ENCODE peak calls at places on chromosomes 12 and 14, in ten cellular contexts. One of them, this sample, is unnamed.

GRCh38 chr12:12019881-12020280 is 50.9 kb upstream of the BCL2L14 start:
- DNase-seq in GM23338: no peak
- DNase-seq in left lung: no peak
- DNase-seq in cardiac muscle cell: no peak
- DNase-seq in CD8-positive, alpha-beta memory T cell: no peak
- DNase-seq in CD8-positive, alpha-beta T cell: no peak
- DNase-seq in IMR-90: no peak
- DNase-seq in left ventricle myocardium inferior: no peak
- DNase-seq in psoas muscle: no peak
- DNase-seq in MM.1S: no peak
- DNase-seq in this sample: no peak

GRCh38 chr14:91173221-91173670 is 59.4 kb downstream of the DGLUCY start:
- DNase-seq in left ventricle myocardium inferior: peak
- DNase-seq in IMR-90: peak
- DNase-seq in GM23338: peak
- DNase-seq in cardiac muscle cell: peak
- DNase-seq in CD8-positive, alpha-beta T cell: peak
- DNase-seq in MM.1S: peak
- DNase-seq in CD8-positive, alpha-beta memory T cell: peak
- DNase-seq in left lung: peak
- DNase-seq in psoas muscle: peak
- DNase-seq in this sample: peak

GRCh38 chr14:92680781-92681650 is 67.4 kb downstream of the LGMN start:
- DNase-seq in left lung: peak
- DNase-seq in left ventricle myocardium inferior: peak
- DNase-seq in MM.1S: peak
- DNase-seq in IMR-90: peak
- DNase-seq in psoas muscle: peak
- DNase-seq in cardiac muscle cell: peak
- DNase-seq in CD8-positive, alpha-beta T cell: peak
- DNase-seq in GM23338: peak
- DNase-seq in CD8-positive, alpha-beta memory T cell: peak
- DNase-seq in this sample: peak

GRCh38 chr12:123264642-123265041 is 7.0 kb downstream of the CDK2AP1 start:
- DNase-seq in GM23338: peak
- DNase-seq in MM.1S: no peak
- DNase-seq in left lung: no peak
- DNase-seq in IMR-90: no peak
- DNase-seq in CD8-positive, alpha-beta memory T cell: no peak
- DNase-seq in cardiac muscle cell: peak
- DNase-seq in left ventricle myocardium inferior: no peak
- DNase-seq in psoas muscle: no peak
- DNase-seq in CD8-positive, alpha-beta T cell: no peak
- DNase-seq in this sample: no peak

GRCh38 chr12:109512608-109513007 is 35.2 kb downstream of the UBE3B start:
- DNase-seq in psoas muscle: no peak
- DNase-seq in CD8-positive, alpha-beta T cell: no peak
- DNase-seq in cardiac muscle cell: no peak
- DNase-seq in IMR-90: peak
- DNase-seq in MM.1S: no peak
- DNase-seq in CD8-positive, alpha-beta memory T cell: no peak
- DNase-seq in GM23338: no peak
- DNase-seq in left ventricle myocardium inferior: no peak
- DNase-seq in left lung: no peak
- DNase-seq in this sample: no peak

GRCh38 chr12:103348935-103349334 is 146.8 kb downstream of the C12orf42 start:
- DNase-seq in psoas muscle: no peak
- DNase-seq in left lung: no peak
- DNase-seq in CD8-positive, alpha-beta T cell: no peak
- DNase-seq in cardiac muscle cell: no peak
- DNase-seq in GM23338: no peak
- DNase-seq in IMR-90: no peak
- DNase-seq in left ventricle myocardium inferior: no peak
- DNase-seq in MM.1S: no peak
- DNase-seq in CD8-positive, alpha-beta memory T cell: no peak
- DNase-seq in this sample: no peak

GRCh38 chr12:68303850-68304249 is 28.3 kb downstream of the MDM1 start:
- DNase-seq in left lung: no peak
- DNase-seq in CD8-positive, alpha-beta T cell: no peak
- DNase-seq in IMR-90: peak
- DNase-seq in left ventricle myocardium inferior: no peak
- DNase-seq in cardiac muscle cell: no peak
- DNase-seq in psoas muscle: peak
- DNase-seq in GM23338: no peak
- DNase-seq in CD8-positive, alpha-beta memory T cell: no peak
- DNase-seq in MM.1S: no peak
- DNase-seq in this sample: peak

GRCh38 chr12:70242695-70243509 is at the start of gene CNOT2:
- DNase-seq in CD8-positive, alpha-beta memory T cell: peak
- DNase-seq in left ventricle myocardium inferior: peak
- DNase-seq in IMR-90: peak
- DNase-seq in cardiac muscle cell: peak
- DNase-seq in MM.1S: peak
- DNase-seq in left lung: peak
- DNase-seq in psoas muscle: peak
- DNase-seq in GM23338: peak
- DNase-seq in CD8-positive, alpha-beta T cell: peak
- DNase-seq in this sample: peak

GRCh38 chr14:105167303-105168092 is 1.1 kb downstream of the JAG2 start:
- DNase-seq in cardiac muscle cell: peak
- DNase-seq in left ventricle myocardium inferior: no peak
- DNase-seq in CD8-positive, alpha-beta memory T cell: no peak
- DNase-seq in psoas muscle: no peak
- DNase-seq in left lung: no peak
- DNase-seq in GM23338: peak
- DNase-seq in IMR-90: no peak
- DNase-seq in CD8-positive, alpha-beta T cell: no peak
- DNase-seq in MM.1S: no peak
- DNase-seq in this sample: no peak

GRCh38 chr14:76576047-76576741 is 185.1 kb upstream of the VASH1 start:
- DNase-seq in CD8-positive, alpha-beta memory T cell: no peak
- DNase-seq in MM.1S: no peak
- DNase-seq in psoas muscle: no peak
- DNase-seq in IMR-90: peak
- DNase-seq in cardiac muscle cell: no peak
- DNase-seq in left lung: no peak
- DNase-seq in left ventricle myocardium inferior: no peak
- DNase-seq in CD8-positive, alpha-beta T cell: no peak
- DNase-seq in GM23338: no peak
- DNase-seq in this sample: no peak

GRCh38 chr12:10211101-10211974 is 1.3 kb upstream of the GABARAPL1 start:
- DNase-seq in GM23338: peak
- DNase-seq in cardiac muscle cell: no peak
- DNase-seq in left ventricle myocardium inferior: no peak
- DNase-seq in MM.1S: no peak
- DNase-seq in left lung: no peak
- DNase-seq in psoas muscle: no peak
- DNase-seq in CD8-positive, alpha-beta T cell: no peak
- DNase-seq in IMR-90: no peak
- DNase-seq in CD8-positive, alpha-beta memory T cell: no peak
- DNase-seq in this sample: no peak

GRCh38 chr14:81710232-81710845 is 176.7 kb upstream of the SEL1L start:
- DNase-seq in IMR-90: peak
- DNase-seq in CD8-positive, alpha-beta memory T cell: no peak
- DNase-seq in left lung: no peak
- DNase-seq in psoas muscle: no peak
- DNase-seq in MM.1S: peak
- DNase-seq in CD8-positive, alpha-beta T cell: no peak
- DNase-seq in GM23338: peak
- DNase-seq in cardiac muscle cell: peak
- DNase-seq in left ventricle myocardium inferior: no peak
- DNase-seq in this sample: no peak

GRCh38 chr14:51630987-51631386 is 20.7 kb upstream of the FRMD6 start:
- DNase-seq in cardiac muscle cell: no peak
- DNase-seq in left lung: no peak
- DNase-seq in psoas muscle: no peak
- DNase-seq in IMR-90: no peak
- DNase-seq in CD8-positive, alpha-beta memory T cell: no peak
- DNase-seq in GM23338: no peak
- DNase-seq in CD8-positive, alpha-beta T cell: no peak
- DNase-seq in left ventricle myocardium inferior: no peak
- DNase-seq in MM.1S: no peak
- DNase-seq in this sample: no peak

GRCh38 chr12:49294086-49294803 is 702 bp upstream of the PRPH start:
- DNase-seq in psoas muscle: no peak
- DNase-seq in CD8-positive, alpha-beta T cell: no peak
- DNase-seq in GM23338: no peak
- DNase-seq in cardiac muscle cell: no peak
- DNase-seq in left ventricle myocardium inferior: no peak
- DNase-seq in IMR-90: no peak
- DNase-seq in left lung: no peak
- DNase-seq in MM.1S: no peak
- DNase-seq in CD8-positive, alpha-beta memory T cell: no peak
- DNase-seq in this sample: no peak

GRCh38 chr12:2958432-2959193 is 584 bp upstream of the TEAD4 start:
- DNase-seq in cardiac muscle cell: peak
- DNase-seq in GM23338: peak
- DNase-seq in CD8-positive, alpha-beta T cell: no peak
- DNase-seq in CD8-positive, alpha-beta memory T cell: no peak
- DNase-seq in MM.1S: peak
- DNase-seq in IMR-90: peak
- DNase-seq in psoas muscle: peak
- DNase-seq in left lung: peak
- DNase-seq in left ventricle myocardium inferior: peak
- DNase-seq in this sample: peak
- H3K27ac ChIP-seq in cardiac muscle cell: peak
- H3K27ac ChIP-seq in GM23338: peak
- H3K27ac ChIP-seq in CD8-positive, alpha-beta T cell: no peak
- H3K27ac ChIP-seq in CD8-positive, alpha-beta memory T cell: peak
- H3K27ac ChIP-seq in MM.1S: no peak
- H3K27ac ChIP-seq in IMR-90: peak
- H3K27ac ChIP-seq in psoas muscle: peak
- H3K27ac ChIP-seq in left lung: peak
- H3K27ac ChIP-seq in left ventricle myocardium inferior: peak
- H3K27ac ChIP-seq in this sample: peak

GRCh38 chr12:113271466-113271852 is 50.2 kb downstream of the TPCN1 start:
- DNase-seq in IMR-90: no peak
- DNase-seq in left lung: no peak
- DNase-seq in CD8-positive, alpha-beta memory T cell: no peak
- DNase-seq in cardiac muscle cell: no peak
- DNase-seq in MM.1S: no peak
- DNase-seq in GM23338: no peak
- DNase-seq in left ventricle myocardium inferior: no peak
- DNase-seq in psoas muscle: no peak
- DNase-seq in CD8-positive, alpha-beta T cell: no peak
- DNase-seq in this sample: no peak
- H3K4me3 ChIP-seq in IMR-90: no peak
- H3K4me3 ChIP-seq in left lung: no peak
- H3K4me3 ChIP-seq in CD8-positive, alpha-beta memory T cell: no peak
- H3K4me3 ChIP-seq in cardiac muscle cell: no peak
- H3K4me3 ChIP-seq in MM.1S: no peak
- H3K4me3 ChIP-seq in GM23338: no peak
- H3K4me3 ChIP-seq in left ventricle myocardium inferior: peak
- H3K4me3 ChIP-seq in psoas muscle: peak
- H3K4me3 ChIP-seq in CD8-positive, alpha-beta T cell: no peak
- H3K4me3 ChIP-seq in this sample: no peak

GRCh38 chr14:29558516-29558915 is 369.1 kb downstream of the PRKD1 start:
- DNase-seq in left lung: no peak
- DNase-seq in psoas muscle: no peak
- DNase-seq in MM.1S: no peak
- DNase-seq in IMR-90: peak
- DNase-seq in CD8-positive, alpha-beta memory T cell: no peak
- DNase-seq in GM23338: no peak
- DNase-seq in CD8-positive, alpha-beta T cell: no peak
- DNase-seq in cardiac muscle cell: no peak
- DNase-seq in left ventricle myocardium inferior: no peak
- DNase-seq in this sample: no peak

GRCh38 chr14:29548948-29549370 is 378.7 kb downstream of the PRKD1 start:
- DNase-seq in CD8-positive, alpha-beta T cell: no peak
- DNase-seq in MM.1S: peak
- DNase-seq in GM23338: peak
- DNase-seq in IMR-90: peak
- DNase-seq in cardiac muscle cell: peak
- DNase-seq in left lung: no peak
- DNase-seq in left ventricle myocardium inferior: no peak
- DNase-seq in CD8-positive, alpha-beta memory T cell: no peak
- DNase-seq in psoas muscle: no peak
- DNase-seq in this sample: peak

GRCh38 chr14:29554335-29554734 is 373.3 kb downstream of the PRKD1 start:
- DNase-seq in cardiac muscle cell: no peak
- DNase-seq in psoas muscle: no peak
- DNase-seq in left ventricle myocardium inferior: no peak
- DNase-seq in MM.1S: peak
- DNase-seq in CD8-positive, alpha-beta T cell: no peak
- DNase-seq in left lung: no peak
- DNase-seq in IMR-90: no peak
- DNase-seq in CD8-positive, alpha-beta memory T cell: no peak
- DNase-seq in GM23338: no peak
- DNase-seq in this sample: no peak

GRCh38 chr14:29553427-29553826 is 374.2 kb downstream of the PRKD1 start:
- DNase-seq in left lung: no peak
- DNase-seq in CD8-positive, alpha-beta memory T cell: no peak
- DNase-seq in cardiac muscle cell: no peak
- DNase-seq in left ventricle myocardium inferior: no peak
- DNase-seq in CD8-positive, alpha-beta T cell: no peak
- DNase-seq in psoas muscle: no peak
- DNase-seq in GM23338: no peak
- DNase-seq in IMR-90: no peak
- DNase-seq in MM.1S: no peak
- DNase-seq in this sample: no peak
- H3K27ac ChIP-seq in left lung: no peak
- H3K27ac ChIP-seq in CD8-positive, alpha-beta memory T cell: no peak
- H3K27ac ChIP-seq in cardiac muscle cell: no peak
- H3K27ac ChIP-seq in left ventricle myocardium inferior: peak
- H3K27ac ChIP-seq in CD8-positive, alpha-beta T cell: no peak
- H3K27ac ChIP-seq in psoas muscle: no peak
- H3K27ac ChIP-seq in GM23338: no peak
- H3K27ac ChIP-seq in IMR-90: no peak
- H3K27ac ChIP-seq in MM.1S: no peak
- H3K27ac ChIP-seq in this sample: no peak

DNA sequence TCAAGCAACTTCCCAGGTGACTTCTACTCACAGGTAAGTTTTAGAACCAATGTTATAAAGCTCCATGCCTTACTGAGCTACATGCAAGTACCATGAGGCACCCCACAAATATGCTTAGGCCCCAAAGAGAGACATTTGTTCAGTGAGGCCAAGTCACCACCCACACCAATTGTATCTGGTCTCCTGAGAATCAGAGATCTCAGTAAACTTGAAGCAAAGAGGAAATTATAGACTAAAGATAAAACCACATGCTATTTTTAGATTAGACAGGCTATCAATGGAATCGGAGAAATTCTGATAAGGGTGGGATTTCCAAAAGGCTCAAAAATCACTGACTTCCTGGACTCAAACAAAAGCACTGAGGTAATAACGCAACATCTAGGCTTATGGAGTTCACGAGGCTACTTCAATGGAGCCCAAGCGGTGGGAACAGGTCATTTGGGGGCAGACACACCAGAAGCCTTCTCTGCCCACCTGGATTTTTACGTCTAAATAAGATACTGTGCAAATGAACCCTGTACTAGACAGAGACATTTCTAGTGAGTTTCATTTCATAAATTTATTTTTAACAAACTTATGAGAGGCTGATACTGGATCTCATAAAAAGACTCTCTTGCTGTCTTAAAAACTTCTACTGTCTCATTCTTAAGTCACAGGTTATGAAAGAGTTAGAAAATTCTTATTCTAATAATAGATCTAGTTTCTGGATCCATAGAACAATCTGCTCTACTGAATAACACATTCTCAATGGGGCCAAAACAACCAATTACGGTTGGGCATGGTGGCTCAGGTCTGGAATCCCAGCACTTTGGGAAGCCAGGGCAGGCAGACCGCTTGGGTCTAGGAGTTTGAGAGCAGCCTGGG is 7.7 kb downstream of the SLC15A4 start:
- DNase-seq in IMR-90: no peak
- DNase-seq in left lung: no peak
- DNase-seq in cardiac muscle cell: no peak
- DNase-seq in CD8-positive, alpha-beta T cell: no peak
- DNase-seq in left ventricle myocardium inferior: no peak
- DNase-seq in CD8-positive, alpha-beta memory T cell: no peak
- DNase-seq in GM23338: no peak
- DNase-seq in MM.1S: no peak
- DNase-seq in psoas muscle: no peak
- DNase-seq in this sample: no peak
- H3K4me3 ChIP-seq in IMR-90: no peak
- H3K4me3 ChIP-seq in left lung: no peak
- H3K4me3 ChIP-seq in cardiac muscle cell: no peak
- H3K4me3 ChIP-seq in CD8-positive, alpha-beta T cell: no peak
- H3K4me3 ChIP-seq in left ventricle myocardium inferior: no peak
- H3K4me3 ChIP-seq in CD8-positive, alpha-beta memory T cell: no peak
- H3K4me3 ChIP-seq in GM23338: no peak
- H3K4me3 ChIP-seq in MM.1S: no peak
- H3K4me3 ChIP-seq in psoas muscle: peak
- H3K4me3 ChIP-seq in this sample: no peak